ENCODE peak calls at places on chromosome 15, in four cellular contexts. W, R, O and J are unnamed samples.

GRCh38 chr15:55907797-55908196 is 85.6 kb downstream of the NEDD4 start:
- DNase-seq in W (no peak), R (no peak), O (no peak), J (no peak)

GRCh38 chr15:38130200-38130567 is 122.5 kb upstream of the SPRED1 start:
- DNase-seq in W (no peak), R (no peak), O (no peak), J (no peak)

GRCh38 chr15:91821458-91821857 is 32.0 kb upstream of the SLCO3A1 start:
- DNase-seq in W (no peak), R (no peak), O (no peak), J (no peak)

GRCh38 chr15:75733761-75734651 is 21.4 kb upstream of the CSPG4 start:
- DNase-seq in W (no peak), R (no peak), O (no peak), J (no peak)

GRCh38 chr15:73771380-73772095 is 18.4 kb upstream of the INSYN1 start:
- DNase-seq in W (no peak), R (no peak), O (no peak), J (no peak)

GRCh38 chr15:33934396-33934795 is 33.9 kb upstream of the CHRM5 start:
- DNase-seq in W (no peak), R (no peak), O (no peak), J (no peak)

GRCh38 chr15:49712846-49713450 is 92.1 kb downstream of the DTWD1 start:
- DNase-seq in W (no peak), R (no peak), O (peak), J (no peak)

GRCh38 chr15:52481915-52482314 is 46.8 kb downstream of the MYO5A start:
- DNase-seq in W (no peak), R (no peak), O (no peak), J (no peak)

GRCh38 chr15:25185156-25185710 is 230.4 kb downstream of the SNRPN start:
- DNase-seq in W (no peak), R (no peak), O (no peak), J (no peak)

GRCh38 chr15:22811640-22812039 is 25.2 kb downstream of the NIPA1 start:
- DNase-seq in W (no peak), R (no peak), O (no peak), J (no peak)